ENCODE peak calls at places on chromosome 14, in ten cellular contexts. U is thoracic aorta; T is iPS DF 6.9; J is heart left ventricle; P is uterus; I is gastrocnemius medialis; O is cardiac muscle cell; X is AG04450; E is CD4-positive, alpha-beta memory T cell; W is left lung. Y is an unnamed sample.

GRCh38 chr14:65506801-65507200 is 94.3 kb downstream of the FUT8 start:
- DNase-seq in J (no peak), I (no peak), W (no peak), X (no peak), U (no peak), E (no peak), P (no peak), T (no peak), O (no peak), Y (no peak)

GRCh38 chr14:69651653-69652052 is 40.3 kb downstream of the SUSD6 start:
- DNase-seq in X (no peak), U (no peak), O (no peak), P (no peak), J (no peak), I (no peak), E (no peak), W (no peak), T (no peak), Y (no peak)

GRCh38 chr14:93173943-93174395 is 10.7 kb downstream of the MOAP1 start:
- DNase-seq in W (peak; percentile 50), I (no peak), E (no peak), T (no peak), P (no peak), J (no peak), U (no peak), O (peak; percentile 19), X (no peak), Y (no peak)

GRCh38 chr14:54189358-54190354 is 207.2 kb upstream of the CDKN3 start:
- DNase-seq in J (no peak), P (no peak), E (no peak), T (no peak), I (no peak), U (no peak), O (peak; percentile 64), X (no peak), W (no peak), Y (no peak)

GRCh38 chr14:51547260-51547659 is 104.5 kb upstream of the FRMD6 start:
- DNase-seq in P (peak; percentile 57), W (no peak), I (peak; percentile 55), O (peak; percentile 98), U (peak; percentile 36), J (peak; percentile 13), E (no peak), X (peak; percentile 99), T (no peak), Y (no peak)

GRCh38 chr14:95248422-95248821 is 71.3 kb downstream of the CLMN start:
- DNase-seq in I (no peak), E (no peak), O (no peak), X (no peak), T (no peak), U (no peak), J (no peak), W (no peak), P (no peak), Y (no peak)

GRCh38 chr14:80981156-80981555 is 25.7 kb downstream of the TSHR start:
- DNase-seq in U (no peak), O (no peak), E (no peak), W (no peak), T (no peak), P (no peak), J (no peak), X (no peak), I (no peak), Y (no peak)

GRCh38 chr14:92633274-92633616 is 115.2 kb downstream of the LGMN start:
- DNase-seq in T (no peak), O (no peak), P (no peak), W (peak; percentile 84), U (no peak), X (no peak), E (no peak), I (no peak), J (no peak), Y (no peak)

GRCh38 chr14:76996563-76997146 is 31.9 kb downstream of the IRF2BPL start:
- DNase-seq in P (no peak), J (no peak), U (no peak), X (no peak), W (no peak), O (no peak), T (no peak), E (no peak), I (no peak), Y (no peak)

GRCh38 chr14:69117020-69117767 is 35.7 kb downstream of the DCAF5 start:
- DNase-seq in W (no peak), U (no peak), T (no peak), J (no peak), I (no peak), P (no peak), X (no peak), O (no peak), E (no peak), Y (no peak)

GRCh38 chr14:100605706-100606686 is 18.8 kb upstream of the BEGAIN start:
- DNase-seq in E (no peak), J (no peak), I (no peak), U (no peak), T (no peak), O (peak; percentile 43), X (no peak), W (no peak), P (no peak), Y (no peak)

GRCh38 chr14:22478670-22479069 is 110.4 kb downstream of the DAD1 start:
- DNase-seq in P (peak; percentile 76), E (no peak), W (no peak), T (no peak), X (no peak), J (peak; percentile 46), O (peak; percentile 79), U (no peak), I (no peak), Y (no peak)

GRCh38 chr14:58746261-58746660 is 108.5 kb downstream of the DACT1 start:
- DNase-seq in U (no peak), T (no peak), X (peak; percentile 55), J (no peak), I (no peak), W (no peak), E (no peak), P (no peak), O (peak; percentile 63), Y (no peak)

GRCh38 chr14:22039938-22040780 is 366.5 kb upstream of the OR4E1 start:
- DNase-seq in E (peak; percentile 44), X (no peak), O (peak; percentile 7), W (no peak), U (no peak), J (no peak), I (no peak), P (no peak), T (no peak), Y (peak; percentile 28)

GRCh38 chr14:90900712-90901111 is 84.5 kb upstream of the TTC7B start:
- DNase-seq in J (no peak), T (no peak), X (no peak), U (no peak), P (no peak), O (peak; percentile 12), I (no peak), E (no peak), W (no peak), Y (no peak)

GRCh38 chr14:58563981-58564380 is 73.8 kb upstream of the DACT1 start:
- DNase-seq in I (no peak), X (no peak), O (no peak), E (no peak), P (no peak), T (no peak), U (no peak), J (no peak), W (no peak), Y (no peak)

GRCh38 chr14:32756775-32757174 is 181.9 kb upstream of the NPAS3 start:
- DNase-seq in T (no peak), I (no peak), W (no peak), P (no peak), J (no peak), O (no peak), U (no peak), E (no peak), X (no peak), Y (no peak)

GRCh38 chr14:86973177-86973576 is 1019.8 kb downstream of the GALC start:
- DNase-seq in X (no peak), O (no peak), I (no peak), P (no peak), J (no peak), U (no peak), T (no peak), W (no peak), E (no peak), Y (no peak)
- H3K27me3 ChIP-seq in X (no peaks in the 10 kb centered on the region), O (no peaks in the 10 kb centered on the region), I (no peaks in the 10 kb centered on the region), P (no peaks in the 10 kb centered on the region), J (no peaks in the 10 kb centered on the region), U (no peaks in the 10 kb centered on the region), T (no peaks in the 10 kb centered on the region), W (no peaks in the 10 kb centered on the region), E (no peaks in the 10 kb centered on the region), Y (no peaks in the 10 kb centered on the region)

GRCh38 chr14:73770977-73771847 is 57.0 kb upstream of the PNMA1 start:
- DNase-seq in O (no peak), P (no peak), T (no peak), X (no peak), E (no peak), W (no peak), J (no peak), I (no peak), U (no peak), Y (no peak)
- H3K27ac ChIP-seq in O (peak overlapping the region; percentile 69), P (peak overlapping the region; percentile 63), T (no peak overlapping the region), X (peak overlapping the region; percentile 54), E (peak overlapping the region; percentile 50), W (peak overlapping the region; percentile 57), J (peak overlapping the region; percentile 79), I (peak overlapping the region; percentile 79), U (peak overlapping the region; percentile 74), Y (peak overlapping the region; percentile 60)

GRCh38 chr14:74014299-74014698 is 4.8 kb downstream of the ENTPD5 start:
- DNase-seq in X (no peak), W (no peak), E (no peak), I (no peak), P (no peak), J (no peak), O (peak; percentile 3), T (no peak), U (no peak), Y (no peak)

DNA sequence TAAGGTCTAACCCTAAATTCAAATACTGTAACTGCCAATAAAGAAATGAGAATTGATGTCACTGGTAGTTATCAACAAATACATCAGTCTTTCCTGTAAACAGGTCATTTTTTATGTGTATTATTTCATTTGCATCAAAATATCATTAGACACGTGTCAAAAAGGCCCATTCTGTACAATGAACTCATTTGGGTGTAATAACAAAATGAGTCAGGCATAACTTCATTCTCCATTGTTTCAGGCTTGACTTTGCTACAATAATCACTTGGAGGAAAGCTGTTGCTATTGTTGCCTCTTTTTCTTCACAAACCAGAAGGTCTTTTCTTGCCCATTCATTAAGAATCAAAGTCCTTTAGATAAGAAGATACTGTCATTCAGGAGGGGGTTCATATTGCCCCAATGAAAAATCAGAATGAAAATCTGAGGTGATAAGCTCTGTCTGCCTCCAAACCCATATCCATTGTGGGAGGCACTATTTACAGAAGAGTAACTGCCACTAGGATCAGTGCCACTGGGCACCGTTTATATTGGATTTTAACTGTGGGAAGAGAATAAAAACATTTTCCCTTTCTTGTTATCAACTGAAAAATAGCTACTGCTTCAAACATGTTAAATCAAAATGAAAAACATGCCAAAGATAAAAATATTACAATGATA is 10.1 kb downstream of the ENTPD5 start:
- DNase-seq in W (no peak), U (no peak), T (no peak), I (no peak), P (no peak), E (no peak), X (no peak), O (no peak), J (no peak), Y (no peak)
- H3K27me3 ChIP-seq in W (no peaks in the 10 kb centered on the region), U (no peaks in the 10 kb centered on the region), T (no peaks in the 10 kb centered on the region), I (no peaks in the 10 kb centered on the region), P (no peaks in the 10 kb centered on the region), E (no peaks in the 10 kb centered on the region), X (no peaks in the 10 kb centered on the region), O (no peaks in the 10 kb centered on the region), J (no peaks in the 10 kb centered on the region), Y (no peaks in the 10 kb centered on the region)

GRCh38 chr14:102063092-102063807 is 23.6 kb downstream of the HSP90AA1 start:
- DNase-seq in P (peak; percentile 88), W (peak; percentile 92), T (no peak), I (peak; percentile 58), U (peak; percentile 43), X (peak; percentile 47), E (peak; percentile 78), O (peak; percentile 94), J (peak; percentile 83), Y (peak; percentile 76)
- H3K27ac ChIP-seq in P (peak overlapping the region; percentile 34), W (no peak overlapping the region), T (no peak overlapping the region), I (no peak overlapping the region), U (peak overlapping the region; percentile 1), X (no peak overlapping the region), E (no peak overlapping the region), O (no peak overlapping the region), J (no peak overlapping the region), Y (no peak overlapping the region)